ENCODE peak calls at places on chromosomes 16 and 17, in four cellular contexts. One of them, this sample, is unnamed.

GRCh38 chr17:56694825-56695224 is 101.3 kb downstream of the NOG start:
- DNase-seq in HepG2: no peak
- DNase-seq in K562: no peak
- DNase-seq in GM12878: no peak
- DNase-seq in this sample: no peak

GRCh38 chr17:74116087-74116717 is 87.3 kb upstream of the RPL38 start:
- DNase-seq in HepG2: no peak
- DNase-seq in K562: no peak
- DNase-seq in GM12878: no peak
- DNase-seq in this sample: no peak

GRCh38 chr17:17792143-17792550 is 44.6 kb downstream of the SREBF1 start:
- DNase-seq in HepG2: no peak
- DNase-seq in K562: no peak
- DNase-seq in GM12878: no peak
- DNase-seq in this sample: no peak

GRCh38 chr17:44218344-44219125 is 940 bp downstream of the UBTF start:
- DNase-seq in HepG2: peak
- DNase-seq in K562: peak
- DNase-seq in GM12878: no peak
- DNase-seq in this sample: peak

GRCh38 chr17:77471984-77472836 is 331.4 kb downstream of the SEC14L1 start:
- DNase-seq in HepG2: no peak
- DNase-seq in K562: no peak
- DNase-seq in GM12878: no peak
- DNase-seq in this sample: peak

GRCh38 chr16:28538733-28539596 is at the start of gene NUPR1:
- DNase-seq in HepG2: peak
- DNase-seq in K562: no peak
- DNase-seq in GM12878: no peak
- DNase-seq in this sample: peak

GRCh38 chr16:337975-338575 is 14.4 kb downstream of the AXIN1 start:
- DNase-seq in HepG2: no peak
- DNase-seq in K562: no peak
- DNase-seq in GM12878: no peak
- DNase-seq in this sample: no peak

GRCh38 chr16:784431-784830 is 3.8 kb downstream of the RPUSD1 start:
- DNase-seq in HepG2: no peak
- DNase-seq in K562: no peak
- DNase-seq in GM12878: no peak
- DNase-seq in this sample: no peak

GRCh38 chr17:8109669-8110455 is 8.5 kb downstream of the ALOXE3 start:
- DNase-seq in HepG2: no peak
- DNase-seq in K562: peak
- DNase-seq in GM12878: no peak
- DNase-seq in this sample: peak

DNA sequence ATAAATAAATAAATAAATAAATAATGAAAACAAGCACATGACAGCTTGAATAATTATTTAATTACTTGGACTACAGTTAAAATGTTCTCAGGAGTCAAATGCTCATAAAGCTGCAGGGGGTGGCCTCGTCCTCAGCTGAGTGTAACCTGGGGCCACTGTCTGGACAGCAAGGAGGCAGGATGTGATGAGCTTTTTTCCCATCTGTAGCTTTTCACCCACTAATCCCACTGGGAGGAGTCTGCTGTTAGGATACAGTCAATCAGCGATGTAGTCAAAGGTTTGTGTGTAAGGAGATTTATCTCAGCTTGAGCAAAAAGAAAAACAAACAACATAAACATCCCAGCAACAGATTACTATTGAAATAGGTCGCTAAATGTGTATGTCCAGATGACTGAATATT is 22.5 kb downstream of the ZCCHC14 start:
- DNase-seq in HepG2: no peak
- DNase-seq in K562: no peak
- DNase-seq in GM12878: no peak
- DNase-seq in this sample: no peak
- TF ChIP-seq SP1 in HepG2: no peak
- TF ChIP-seq SP1 in K562: no peak
- TF ChIP-seq SP1 in GM12878: no peak
- TF ChIP-seq SP1 in this sample: no peak

GRCh38 chr17:40475234-40476210 is 25.9 kb downstream of the TNS4 start:
- DNase-seq in HepG2: no peak
- DNase-seq in K562: no peak
- DNase-seq in GM12878: no peak
- DNase-seq in this sample: no peak
- TF ChIP-seq FOXK2 in HepG2: no peak
- TF ChIP-seq FOXK2 in K562: no peak
- TF ChIP-seq FOXK2 in GM12878: no peak
- TF ChIP-seq FOXK2 in this sample: no peak

DNA sequence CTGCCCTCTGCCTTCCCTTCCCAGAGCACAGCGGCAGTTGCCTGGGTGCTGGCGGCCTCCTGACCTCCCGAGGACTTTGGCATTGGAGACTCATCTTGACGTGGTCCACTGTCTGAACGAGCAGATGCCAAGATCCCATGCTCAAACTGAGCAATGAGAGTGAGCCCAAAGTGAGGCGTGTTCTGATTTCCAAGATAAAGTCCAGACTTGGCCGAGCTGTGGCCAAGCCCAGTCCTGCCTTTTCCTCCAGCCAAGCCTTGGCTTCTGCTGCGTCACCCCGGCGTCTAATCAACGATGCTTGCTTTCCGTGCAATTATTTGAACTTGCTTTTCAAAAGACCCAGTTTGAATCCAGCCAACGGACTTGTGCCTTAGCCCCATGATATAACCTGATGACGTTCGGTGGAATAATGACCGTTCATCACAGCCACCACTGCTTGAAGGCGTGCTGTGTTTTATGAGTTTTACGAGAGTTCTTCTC is 179.2 kb downstream of the IRF8 start:
- DNase-seq in HepG2: no peak
- DNase-seq in K562: no peak
- DNase-seq in GM12878: no peak
- DNase-seq in this sample: no peak
- TF ChIP-seq SP1 in HepG2: no peak
- TF ChIP-seq SP1 in K562: no peak
- TF ChIP-seq SP1 in GM12878: no peak
- TF ChIP-seq SP1 in this sample: no peak

GRCh38 chr16:90004577-90004976 is 14.7 kb downstream of the DBNDD1 start:
- DNase-seq in HepG2: no peak
- DNase-seq in K562: no peak
- DNase-seq in GM12878: no peak
- DNase-seq in this sample: no peak
- TF ChIP-seq FOXK2 in HepG2: no peak
- TF ChIP-seq FOXK2 in K562: no peak
- TF ChIP-seq FOXK2 in GM12878: no peak
- TF ChIP-seq FOXK2 in this sample: no peak

GRCh38 chr17:41784207-41784744 is 2.2 kb downstream of the JUP start:
- DNase-seq in HepG2: no peak
- DNase-seq in K562: peak
- DNase-seq in GM12878: no peak
- DNase-seq in this sample: no peak
- TF ChIP-seq SP1 in HepG2: no peak
- TF ChIP-seq SP1 in K562: no peak
- TF ChIP-seq SP1 in GM12878: no peak
- TF ChIP-seq SP1 in this sample: no peak